ENCODE peak calls at places on chromosomes 7 and 10, in eight cellular contexts. Q is choroid plexus epithelial cell, G is retinal pigment epithelial cell, E is lower leg skin, J is upper lobe of right lung, M is cardiac muscle cell, Y is hepatocyte, X is AG04450. A is an unnamed sample.
A peak's percentile ranks its signal among the peaks of the same experiment; 100 is the strongest.

GRCh38 chr10:69311309-69311708 is 33.0 kb downstream of the HK1 start:
- DNase-seq in Q (no peak), G (no peak), E (no peak), J (no peak), M (no peak), Y (no peak), X (no peak), A (no peak)

GRCh38 chr7:148894596-148894995 is 10.5 kb upstream of the EZH2 start:
- DNase-seq in Q (no peak), G (no peak), E (no peak), J (no peak), M (no peak), Y (no peak), X (no peak), A (no peak)

GRCh38 chr10:8628351-8628750 is 573.9 kb downstream of the GATA3 start:
- DNase-seq in Q (no peak), G (no peak), E (peak; percentile 71), J (no peak), M (no peak), Y (no peak), X (no peak), A (no peak)

GRCh38 chr10:37710831-37711616 is 146.4 kb downstream of the ZNF248 start:
- DNase-seq in Q (no peak), G (no peak), E (no peak), J (no peak), M (no peak), Y (no peak), X (no peak), A (no peak)

GRCh38 chr7:38660427-38661099 is 29.4 kb upstream of the AMPH start:
- DNase-seq in Q (peak; percentile 75), G (no peak), E (no peak), J (no peak), M (peak; percentile 74), Y (peak; percentile 37), X (no peak), A (peak; percentile 15)

GRCh38 chr7:69476416-69476815 is 121.9 kb upstream of the AUTS2 start:
- DNase-seq in Q (peak; percentile 25), G (no peak), E (no peak), J (no peak), M (peak; percentile 21), Y (peak; percentile 13), X (no peak), A (no peak)

GRCh38 chr7:83970081-83970480 is 224.5 kb downstream of the SEMA3A start:
- DNase-seq in Q (no peak), G (no peak), E (no peak), J (no peak), M (no peak), Y (no peak), X (no peak), A (no peak)

GRCh38 chr10:90912176-90912575 is 8.7 kb downstream of the ANKRD1 start:
- DNase-seq in Q (no peak), G (no peak), E (no peak), J (no peak), M (no peak), Y (no peak), X (no peak), A (no peak)

GRCh38 chr7:111958889-111959288 is 247.3 kb downstream of the DOCK4 start:
- DNase-seq in Q (no peak), G (no peak), E (no peak), J (no peak), M (no peak), Y (no peak), X (no peak), A (no peak)

GRCh38 chr10:30857803-30858202 is 173.9 kb downstream of the ZNF438 start:
- DNase-seq in Q (peak; percentile 91), G (no peak), E (peak; percentile 89), J (no peak), M (peak; percentile 98), Y (peak; percentile 24), X (no peak), A (no peak)

GRCh38 chr7:102030696-102031095 is 213.3 kb downstream of the CUX1 start:
- DNase-seq in Q (no peak), G (no peak), E (no peak), J (peak; percentile 16), M (no peak), Y (no peak), X (no peak), A (no peak)
- H3K4me3 ChIP-seq in Q (no peak overlapping the region), G (no peak overlapping the region), E (no peak overlapping the region), J (no peak overlapping the region), M (no peak overlapping the region), Y (no peak overlapping the region), X (no peak overlapping the region), A (no peak overlapping the region)

DNA sequence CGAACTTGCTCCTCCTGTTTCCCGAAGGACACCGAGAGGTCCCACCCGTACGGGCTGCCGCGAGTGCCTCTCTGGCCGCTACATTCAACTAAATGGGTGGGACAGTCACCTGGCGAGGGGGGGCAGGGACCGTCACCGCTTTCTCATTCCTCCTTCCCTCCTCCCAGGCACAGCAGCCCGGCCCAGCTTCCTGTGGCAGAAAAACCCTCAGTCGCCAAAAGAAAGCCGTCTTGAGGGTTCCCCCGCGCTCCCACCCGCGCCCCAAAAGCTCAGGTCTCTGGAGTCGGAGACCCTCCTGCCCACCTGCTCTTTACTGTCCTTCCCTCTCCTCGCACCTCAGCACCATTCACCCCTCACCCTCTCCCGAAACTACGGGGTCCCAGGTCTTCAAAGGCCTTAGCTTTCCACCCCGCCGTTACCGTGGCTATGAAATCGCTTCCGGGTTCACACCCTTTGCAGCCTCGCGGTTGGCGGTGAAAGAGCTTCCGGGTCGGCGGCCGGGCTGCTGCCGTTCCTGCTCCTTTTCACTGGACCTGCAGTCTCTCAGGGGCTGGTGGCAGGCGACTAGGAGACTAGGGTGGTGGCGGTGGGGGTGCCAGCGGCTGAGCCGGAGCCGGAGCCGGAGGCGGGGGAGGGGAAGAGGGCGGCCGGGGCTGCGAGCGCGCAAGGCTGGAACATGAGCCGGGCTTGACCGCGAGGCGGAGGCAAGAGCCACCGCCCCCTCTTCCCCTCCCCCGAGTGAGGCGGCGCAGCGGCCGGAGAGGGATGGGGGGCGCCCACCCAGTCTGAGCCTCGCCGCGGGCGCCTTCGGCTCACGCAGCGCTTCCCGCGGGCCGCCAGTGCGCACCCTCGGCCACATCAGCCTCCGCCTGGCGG is at the start of the genes ANKIB1 and KRIT1:
- DNase-seq in Q (peak; percentile 74), G (peak; percentile 43), E (peak; percentile 88), J (peak; percentile 95), M (peak; percentile 84), Y (peak; percentile 91), X (peak; percentile 21), A (peak; percentile 59)
- TF ChIP-seq CTCF in Q (no peak), G (peak; percentile 3), E (no peak), J (no peak), M (peak; percentile 12), Y (peak; percentile 23), X (peak; percentile 16), A (no peak)

DNA sequence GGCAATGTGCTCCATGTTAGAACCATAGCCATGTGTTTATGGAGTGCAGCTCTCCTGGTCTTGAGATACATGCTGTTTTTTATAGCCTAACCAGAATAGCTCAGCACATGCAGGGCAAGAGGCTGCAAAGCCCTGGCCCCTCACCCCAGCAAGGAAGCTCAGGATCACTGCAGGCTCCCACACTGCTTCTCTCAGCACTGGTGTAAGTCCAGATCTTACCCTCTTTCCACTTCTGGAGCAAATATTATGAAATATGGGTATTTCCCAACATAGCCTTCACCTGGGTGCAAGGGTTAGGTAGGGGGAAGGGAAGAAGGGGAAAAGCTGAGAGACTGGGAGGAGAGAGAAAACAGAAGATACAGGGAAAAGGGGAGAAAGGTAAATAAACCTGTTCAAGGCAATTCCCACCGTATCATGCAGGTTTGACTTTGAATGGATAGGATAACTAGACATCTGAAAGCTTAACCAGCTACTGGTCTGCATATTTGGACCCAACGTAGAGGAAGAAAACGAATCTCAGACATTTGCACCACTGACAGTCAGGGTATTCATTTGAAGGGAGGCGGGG is 19.7 kb downstream of the SKIDA1 start:
- DNase-seq in Q (no peak), G (no peak), E (no peak), J (no peak), M (no peak), Y (no peak), X (no peak), A (no peak)
- H3K4me3 ChIP-seq in Q (no peak overlapping the region), G (no peak overlapping the region), E (no peak overlapping the region), J (no peak overlapping the region), M (peak overlapping the region; percentile 78), Y (no peak overlapping the region), X (no peak overlapping the region), A (no peak overlapping the region)

GRCh38 chr7:48760528-48761265 is 163.7 kb upstream of the CDC14C start:
- DNase-seq in Q (peak; percentile 18), G (no peak), E (no peak), J (no peak), M (no peak), Y (no peak), X (no peak), A (no peak)
- TF ChIP-seq CTCF in Q (no peak), G (no peak), E (no peak), J (no peak), M (no peak), Y (no peak), X (no peak), A (no peak)

GRCh38 chr7:155375337-155376277 is 77.9 kb downstream of the INSIG1 start:
- DNase-seq in Q (peak; percentile 13), G (no peak), E (no peak), J (no peak), M (peak; percentile 64), Y (no peak), X (no peak), A (no peak)

GRCh38 chr7:155374276-155375252 is 76.9 kb downstream of the INSIG1 start:
- DNase-seq in Q (no peak), G (no peak), E (no peak), J (no peak), M (no peak), Y (no peak), X (no peak), A (no peak)

GRCh38 chr7:155372782-155373358 is 75.2 kb downstream of the INSIG1 start:
- DNase-seq in Q (no peak), G (no peak), E (no peak), J (no peak), M (no peak), Y (no peak), X (no peak), A (no peak)

GRCh38 chr7:155371884-155372781 is 74.5 kb downstream of the INSIG1 start:
- DNase-seq in Q (no peak), G (no peak), E (no peak), J (peak; percentile 70), M (no peak), Y (peak; percentile 51), X (no peak), A (no peak)

GRCh38 chr7:155373359-155374273 is 75.9 kb downstream of the INSIG1 start:
- DNase-seq in Q (peak; percentile 28), G (no peak), E (no peak), J (no peak), M (peak; percentile 23), Y (no peak), X (no peak), A (no peak)
- H3K4me3 ChIP-seq in Q (no peak overlapping the region), G (no peak overlapping the region), E (no peak overlapping the region), J (peak overlapping the region; percentile 35), M (no peak overlapping the region), Y (no peak overlapping the region), X (peak overlapping the region; percentile 27), A (no peak overlapping the region)

A was measured in LNCaP clone FGC.